ENCODE peak calls at places on chromosome 19, in six cellular contexts. Y is SHP77; Q is stimulated activated CD4-positive, alpha-beta T cell treated with anti-CD3 and anti-CD28 coated beads, Interleukin-12 subunit alpha, Interleukin-12 subunit beta, amount 100 ng/mL, for 4 hours; K is tibial artery; Z is Right ventricle myocardium superior; R is RCC 7860. S is an unnamed sample.

GRCh38 chr19:29259153-29259552 is 46.2 kb upstream of the UQCRFS1 start:
- DNase-seq in Y (no peak), Z (no peak), R (no peak), Q (no peak), K (no peak), S (no peak)

GRCh38 chr19:54470991-54471782 is 1.9 kb downstream of the CDC42EP5 start:
- DNase-seq in R (no peak), Z (peak), K (peak), Y (no peak), Q (no peak), S (peak)

GRCh38 chr19:6103894-6104293 is 6.4 kb downstream of the RFX2 start:
- DNase-seq in K (no peak), R (no peak), Z (no peak), Q (no peak), Y (no peak), S (no peak)

GRCh38 chr19:48452255-48452654 is 3.1 kb upstream of the KCNJ14 start:
- DNase-seq in K (no peak), Z (no peak), R (no peak), Y (no peak), Q (no peak), S (no peak)

GRCh38 chr19:31378404-31378803 is 29.2 kb upstream of the TSHZ3 start:
- DNase-seq in R (peak), Z (peak), K (no peak), Y (peak), Q (no peak), S (no peak)

GRCh38 chr19:48818234-48818823 is 7.5 kb upstream of the BCAT2 start:
- DNase-seq in K (no peak), Z (no peak), Q (no peak), Y (peak), R (no peak), S (no peak)

GRCh38 chr19:4744451-4745170 is 21.0 kb upstream of the DPP9 start:
- DNase-seq in K (no peak), R (peak), Y (no peak), Q (no peak), Z (no peak), S (no peak)

GRCh38 chr19:4373601-4374441 is 26.5 kb downstream of the SH3GL1 start:
- DNase-seq in Z (peak), Q (no peak), K (peak), R (peak), Y (no peak), S (peak)

GRCh38 chr19:40231057-40231456 is 4.6 kb upstream of the CCNP start:
- DNase-seq in K (no peak), Q (no peak), R (no peak), Z (peak), Y (no peak), S (no peak)

GRCh38 chr19:10603873-10604459 is 16.9 kb upstream of the AP1M2 start:
- DNase-seq in Y (no peak), Q (no peak), Z (no peak), K (peak), R (no peak), S (no peak)

GRCh38 chr19:2351591-2351990 is 8.5 kb upstream of the TMPRSS9 start:
- DNase-seq in Q (no peak), Z (no peak), Y (no peak), K (no peak), R (no peak), S (no peak)

GRCh38 chr19:3857449-3858003 is 11.3 kb downstream of the ZFR2 start:
- DNase-seq in Z (no peak), K (no peak), R (no peak), Y (peak), Q (no peak), S (no peak)

GRCh38 chr19:12952488-12953455 is 4.3 kb downstream of the GADD45GIP1 start:
- DNase-seq in Q (no peak), Y (peak), R (no peak), Z (no peak), K (no peak), S (no peak)

GRCh38 chr19:19223060-19223459 is 11.3 kb downstream of the NCAN start:
- DNase-seq in R (no peak), Y (no peak), Q (no peak), K (no peak), Z (no peak), S (no peak)

S was measured in lower leg skin.